ENCODE peak calls at places on chromosome 5, in six cellular contexts. One of them, this sample, is unnamed.

GRCh38 chr5:152717393-152717792 is 312.3 kb upstream of the NMUR2 start:
- DNase-seq in mucosa of descending colon: no peak
- DNase-seq in left ventricle myocardium inferior: no peak
- DNase-seq in HCT116: no peak
- DNase-seq in neural progenitor cell: no peak
- DNase-seq in CD8-positive, alpha-beta memory T cell: no peak
- DNase-seq in this sample: no peak

GRCh38 chr5:137292461-137293025 is 206.6 kb downstream of the SPOCK1 start:
- DNase-seq in neural progenitor cell: no peak
- DNase-seq in left ventricle myocardium inferior: no peak
- DNase-seq in HCT116: no peak
- DNase-seq in CD8-positive, alpha-beta memory T cell: no peak
- DNase-seq in mucosa of descending colon: no peak
- DNase-seq in this sample: no peak

GRCh38 chr5:151966046-151966445 is 41.4 kb upstream of the GLRA1 start:
- DNase-seq in HCT116: no peak
- DNase-seq in CD8-positive, alpha-beta memory T cell: no peak
- DNase-seq in mucosa of descending colon: no peak
- DNase-seq in neural progenitor cell: no peak
- DNase-seq in left ventricle myocardium inferior: no peak
- DNase-seq in this sample: no peak

GRCh38 chr5:162299793-162300192 is 232.2 kb downstream of the GABRG2 start:
- DNase-seq in mucosa of descending colon: no peak
- DNase-seq in HCT116: no peak
- DNase-seq in neural progenitor cell: no peak
- DNase-seq in left ventricle myocardium inferior: no peak
- DNase-seq in CD8-positive, alpha-beta memory T cell: no peak
- DNase-seq in this sample: no peak

GRCh38 chr5:127574852-127575679 is 57.6 kb downstream of the PRRC1 start:
- DNase-seq in HCT116: no peak
- DNase-seq in CD8-positive, alpha-beta memory T cell: no peak
- DNase-seq in left ventricle myocardium inferior: no peak
- DNase-seq in mucosa of descending colon: no peak
- DNase-seq in neural progenitor cell: no peak
- DNase-seq in this sample: no peak

GRCh38 chr5:124025306-124025705 is 513.3 kb downstream of the CSNK1G3 start:
- DNase-seq in neural progenitor cell: peak; percentile 32
- DNase-seq in HCT116: no peak
- DNase-seq in mucosa of descending colon: no peak
- DNase-seq in CD8-positive, alpha-beta memory T cell: no peak
- DNase-seq in left ventricle myocardium inferior: no peak
- DNase-seq in this sample: peak; percentile 54

GRCh38 chr5:97115932-97116331 is 26.5 kb downstream of the LIX1 start:
- DNase-seq in CD8-positive, alpha-beta memory T cell: no peak
- DNase-seq in HCT116: no peak
- DNase-seq in neural progenitor cell: no peak
- DNase-seq in mucosa of descending colon: no peak
- DNase-seq in left ventricle myocardium inferior: peak; percentile 66
- DNase-seq in this sample: no peak

GRCh38 chr5:4113426-4113825 is 517.8 kb downstream of the IRX1 start:
- DNase-seq in left ventricle myocardium inferior: no peak
- DNase-seq in neural progenitor cell: no peak
- DNase-seq in mucosa of descending colon: no peak
- DNase-seq in CD8-positive, alpha-beta memory T cell: no peak
- DNase-seq in HCT116: no peak
- DNase-seq in this sample: no peak

GRCh38 chr5:142863856-142864255 is 93.7 kb downstream of the ARHGAP26 start:
- DNase-seq in CD8-positive, alpha-beta memory T cell: no peak
- DNase-seq in neural progenitor cell: no peak
- DNase-seq in HCT116: no peak
- DNase-seq in mucosa of descending colon: no peak
- DNase-seq in left ventricle myocardium inferior: no peak
- DNase-seq in this sample: no peak

GRCh38 chr5:68313336-68313735 is 97.8 kb downstream of the PIK3R1 start:
- DNase-seq in CD8-positive, alpha-beta memory T cell: no peak
- DNase-seq in mucosa of descending colon: no peak
- DNase-seq in neural progenitor cell: no peak
- DNase-seq in HCT116: no peak
- DNase-seq in left ventricle myocardium inferior: no peak
- DNase-seq in this sample: no peak

GRCh38 chr5:150791536-150791935 is 13.0 kb downstream of the SMIM3 start:
- DNase-seq in mucosa of descending colon: no peak
- DNase-seq in CD8-positive, alpha-beta memory T cell: no peak
- DNase-seq in left ventricle myocardium inferior: no peak
- DNase-seq in neural progenitor cell: no peak
- DNase-seq in HCT116: no peak
- DNase-seq in this sample: no peak

GRCh38 chr5:88837817-88838216 is 45.2 kb downstream of the MEF2C start:
- DNase-seq in mucosa of descending colon: no peak
- DNase-seq in HCT116: no peak
- DNase-seq in left ventricle myocardium inferior: no peak
- DNase-seq in neural progenitor cell: no peak
- DNase-seq in CD8-positive, alpha-beta memory T cell: no peak
- DNase-seq in this sample: no peak

GRCh38 chr5:159412284-159413046 is 82.2 kb upstream of the IL12B start:
- DNase-seq in left ventricle myocardium inferior: no peak
- DNase-seq in mucosa of descending colon: peak; percentile 54
- DNase-seq in CD8-positive, alpha-beta memory T cell: peak; percentile 84
- DNase-seq in HCT116: no peak
- DNase-seq in neural progenitor cell: no peak
- DNase-seq in this sample: no peak

GRCh38 chr5:61010759-61011460 is 65.9 kb downstream of the NDUFAF2 start:
- DNase-seq in neural progenitor cell: peak; percentile 31
- DNase-seq in CD8-positive, alpha-beta memory T cell: no peak
- DNase-seq in HCT116: peak; percentile 23
- DNase-seq in left ventricle myocardium inferior: no peak
- DNase-seq in mucosa of descending colon: no peak
- DNase-seq in this sample: no peak

GRCh38 chr5:115986358-115986757 is 24.1 kb downstream of the LVRN start:
- DNase-seq in left ventricle myocardium inferior: no peak
- DNase-seq in HCT116: no peak
- DNase-seq in CD8-positive, alpha-beta memory T cell: no peak
- DNase-seq in neural progenitor cell: no peak
- DNase-seq in mucosa of descending colon: no peak
- DNase-seq in this sample: no peak

GRCh38 chr5:1156754-1157460 is 44.5 kb upstream of the SLC6A19 start:
- DNase-seq in mucosa of descending colon: no peak
- DNase-seq in left ventricle myocardium inferior: no peak
- DNase-seq in CD8-positive, alpha-beta memory T cell: peak; percentile 25
- DNase-seq in HCT116: no peak
- DNase-seq in neural progenitor cell: no peak
- DNase-seq in this sample: no peak

GRCh38 chr5:144189800-144190429 is 19.2 kb downstream of the KCTD16 start:
- DNase-seq in CD8-positive, alpha-beta memory T cell: peak; percentile 92
- DNase-seq in HCT116: no peak
- DNase-seq in neural progenitor cell: no peak
- DNase-seq in left ventricle myocardium inferior: no peak
- DNase-seq in mucosa of descending colon: peak; percentile 51
- DNase-seq in this sample: no peak

GRCh38 chr5:132065351-132065937 is 5.0 kb downstream of the IL3 start:
- DNase-seq in left ventricle myocardium inferior: peak; percentile 48
- DNase-seq in neural progenitor cell: peak; percentile 79
- DNase-seq in mucosa of descending colon: no peak
- DNase-seq in CD8-positive, alpha-beta memory T cell: peak; percentile 68
- DNase-seq in HCT116: peak; percentile 60
- DNase-seq in this sample: peak; percentile 66

GRCh38 chr5:27328480-27328879 is 290.1 kb upstream of the CDH9 start:
- DNase-seq in HCT116: no peak
- DNase-seq in left ventricle myocardium inferior: no peak
- DNase-seq in CD8-positive, alpha-beta memory T cell: no peak
- DNase-seq in neural progenitor cell: no peak
- DNase-seq in mucosa of descending colon: no peak
- DNase-seq in this sample: no peak

GRCh38 chr5:27241564-27242257 is 203.3 kb upstream of the CDH9 start:
- DNase-seq in neural progenitor cell: no peak
- DNase-seq in HCT116: no peak
- DNase-seq in mucosa of descending colon: no peak
- DNase-seq in left ventricle myocardium inferior: no peak
- DNase-seq in CD8-positive, alpha-beta memory T cell: no peak
- DNase-seq in this sample: peak; percentile 91

GRCh38 chr5:6601271-6601670 is 31.6 kb downstream of the NSUN2 start:
- DNase-seq in CD8-positive, alpha-beta memory T cell: no peak
- DNase-seq in HCT116: no peak
- DNase-seq in left ventricle myocardium inferior: no peak
- DNase-seq in neural progenitor cell: no peak
- DNase-seq in mucosa of descending colon: no peak
- DNase-seq in this sample: no peak

GRCh38 chr5:126624534-126624933 is 23.8 kb downstream of the PHAX start:
- DNase-seq in CD8-positive, alpha-beta memory T cell: no peak
- DNase-seq in mucosa of descending colon: no peak
- DNase-seq in left ventricle myocardium inferior: no peak
- DNase-seq in HCT116: peak; percentile 73
- DNase-seq in neural progenitor cell: no peak
- DNase-seq in this sample: no peak

GRCh38 chr5:150085191-150085912 is 1.0 kb downstream of the CSF1R start:
- DNase-seq in mucosa of descending colon: no peak
- DNase-seq in left ventricle myocardium inferior: no peak
- DNase-seq in CD8-positive, alpha-beta memory T cell: no peak
- DNase-seq in neural progenitor cell: no peak
- DNase-seq in HCT116: no peak
- DNase-seq in this sample: no peak

GRCh38 chr5:61275841-61276240 is 56.2 kb upstream of the ZSWIM6 start:
- DNase-seq in HCT116: no peak
- DNase-seq in CD8-positive, alpha-beta memory T cell: no peak
- DNase-seq in left ventricle myocardium inferior: peak; percentile 58
- DNase-seq in neural progenitor cell: no peak
- DNase-seq in mucosa of descending colon: peak; percentile 77
- DNase-seq in this sample: no peak

DNA sequence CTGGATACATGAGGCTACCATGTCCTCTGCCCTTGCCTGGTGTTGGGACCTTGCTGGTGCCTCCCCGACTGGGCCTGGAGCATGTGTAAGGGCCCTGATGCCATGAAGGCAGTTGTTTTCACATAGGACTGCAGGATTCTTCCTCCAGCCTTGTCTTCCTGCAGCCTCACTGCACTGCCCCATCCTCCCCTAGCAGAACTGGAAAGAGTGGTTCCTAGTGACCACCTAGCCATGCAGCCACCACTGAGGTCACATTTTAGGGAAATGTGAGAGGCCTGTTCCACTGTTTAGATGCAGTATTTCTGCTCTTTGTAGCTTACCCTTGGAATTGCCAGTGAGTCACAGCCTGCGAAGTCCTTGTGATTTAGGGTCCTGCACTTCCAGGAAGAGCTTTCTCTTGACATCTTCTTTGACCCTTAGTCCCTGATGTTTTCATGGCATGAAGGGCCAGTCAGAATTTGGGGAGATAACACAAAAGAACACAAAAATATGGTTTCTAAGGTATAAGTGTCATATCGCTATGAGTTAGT is 24.2 kb upstream of the TNFAIP8 start:
- DNase-seq in left ventricle myocardium inferior: no peak
- DNase-seq in CD8-positive, alpha-beta memory T cell: no peak
- DNase-seq in neural progenitor cell: no peak
- DNase-seq in mucosa of descending colon: no peak
- DNase-seq in HCT116: no peak
- DNase-seq in this sample: no peak
- H3K4me1 ChIP-seq in left ventricle myocardium inferior: peaks cover 16% of the 10 kb centered on the region
- H3K4me1 ChIP-seq in CD8-positive, alpha-beta memory T cell: peaks cover 98% of the 10 kb centered on the region
- H3K4me1 ChIP-seq in neural progenitor cell: peaks cover 20% of the 10 kb centered on the region
- H3K4me1 ChIP-seq in mucosa of descending colon: peaks cover 19% of the 10 kb centered on the region
- H3K4me1 ChIP-seq in HCT116: no peaks in the 10 kb centered on the region
- H3K4me1 ChIP-seq in this sample: peaks cover 3% of the 10 kb centered on the region

DNA sequence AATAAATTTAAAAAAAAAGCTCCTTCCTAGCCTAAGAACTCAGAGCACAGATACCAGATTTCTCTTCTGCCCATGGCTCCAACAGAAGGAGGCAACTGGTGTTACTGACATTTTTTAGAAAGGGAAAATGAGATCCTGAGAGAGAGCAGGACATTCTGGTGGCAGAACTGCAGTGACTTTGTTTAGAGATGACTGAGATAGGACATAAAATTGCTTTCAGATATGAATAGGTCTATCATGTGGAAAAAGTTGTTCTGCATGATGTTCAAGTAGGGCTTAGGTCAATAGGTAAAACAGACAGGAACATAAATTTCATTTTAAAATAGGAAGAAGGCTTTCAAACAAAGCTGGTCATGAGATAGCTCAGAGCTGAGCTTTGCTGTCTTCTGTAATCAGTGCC is 49.6 kb downstream of the NIPAL4 start:
- DNase-seq in left ventricle myocardium inferior: no peak
- DNase-seq in neural progenitor cell: no peak
- DNase-seq in HCT116: no peak
- DNase-seq in CD8-positive, alpha-beta memory T cell: no peak
- DNase-seq in mucosa of descending colon: no peak
- DNase-seq in this sample: no peak
- H3K36me3 ChIP-seq in left ventricle myocardium inferior: peaks cover 24% of the 10 kb centered on the region
- H3K36me3 ChIP-seq in neural progenitor cell: no peaks in the 10 kb centered on the region
- H3K36me3 ChIP-seq in HCT116: peaks cover 7% of the 10 kb centered on the region
- H3K36me3 ChIP-seq in CD8-positive, alpha-beta memory T cell: peaks cover 5% of the 10 kb centered on the region
- H3K36me3 ChIP-seq in mucosa of descending colon: no peaks in the 10 kb centered on the region
- H3K36me3 ChIP-seq in this sample: no peaks in the 10 kb centered on the region

GRCh38 chr5:78009937-78010527 is 233.9 kb upstream of the TBCA start:
- DNase-seq in HCT116: no peak
- DNase-seq in mucosa of descending colon: no peak
- DNase-seq in left ventricle myocardium inferior: no peak
- DNase-seq in CD8-positive, alpha-beta memory T cell: no peak
- DNase-seq in neural progenitor cell: no peak
- DNase-seq in this sample: no peak
- H3K4me3 ChIP-seq in HCT116: no peak overlapping the region
- H3K4me3 ChIP-seq in mucosa of descending colon: no peak overlapping the region
- H3K4me3 ChIP-seq in left ventricle myocardium inferior: no peak overlapping the region
- H3K4me3 ChIP-seq in CD8-positive, alpha-beta memory T cell: no peak overlapping the region
- H3K4me3 ChIP-seq in neural progenitor cell: no peak overlapping the region
- H3K4me3 ChIP-seq in this sample: no peak overlapping the region

GRCh38 chr5:119339965-119340364 is 15.9 kb upstream of the TNFAIP8 start:
- DNase-seq in HCT116: no peak
- DNase-seq in neural progenitor cell: no peak
- DNase-seq in mucosa of descending colon: no peak
- DNase-seq in CD8-positive, alpha-beta memory T cell: no peak
- DNase-seq in left ventricle myocardium inferior: no peak
- DNase-seq in this sample: no peak

GRCh38 chr5:119336846-119337564 is 18.8 kb upstream of the TNFAIP8 start:
- DNase-seq in CD8-positive, alpha-beta memory T cell: no peak
- DNase-seq in mucosa of descending colon: no peak
- DNase-seq in neural progenitor cell: no peak
- DNase-seq in left ventricle myocardium inferior: no peak
- DNase-seq in HCT116: no peak
- DNase-seq in this sample: no peak

GRCh38 chr5:119340597-119341218 is 15.1 kb upstream of the TNFAIP8 start:
- DNase-seq in mucosa of descending colon: no peak
- DNase-seq in neural progenitor cell: no peak
- DNase-seq in left ventricle myocardium inferior: no peak
- DNase-seq in HCT116: no peak
- DNase-seq in CD8-positive, alpha-beta memory T cell: peak; percentile 77
- DNase-seq in this sample: no peak

GRCh38 chr5:119338326-119338957 is 17.4 kb upstream of the TNFAIP8 start:
- DNase-seq in mucosa of descending colon: no peak
- DNase-seq in CD8-positive, alpha-beta memory T cell: no peak
- DNase-seq in neural progenitor cell: no peak
- DNase-seq in left ventricle myocardium inferior: no peak
- DNase-seq in HCT116: no peak
- DNase-seq in this sample: no peak

DNA sequence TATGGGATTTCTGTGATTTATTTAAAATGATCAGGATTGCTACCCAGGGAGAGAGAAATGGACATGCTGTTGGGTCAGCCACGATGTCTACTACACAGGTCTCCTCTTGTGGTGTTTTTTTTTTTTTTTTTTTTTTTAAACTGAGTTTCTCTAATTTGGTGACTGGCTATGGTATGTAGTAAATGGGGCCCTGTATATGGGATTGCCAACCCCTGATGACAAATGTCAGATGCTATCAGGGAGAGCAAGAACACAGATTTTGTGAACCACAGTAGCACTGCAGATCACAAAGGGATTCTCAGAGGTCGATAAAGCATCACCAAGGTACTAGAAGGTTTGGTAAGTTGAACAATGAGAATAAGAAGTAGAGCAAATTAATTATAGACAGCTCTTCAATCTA is 16.5 kb upstream of the TNFAIP8 start:
- DNase-seq in neural progenitor cell: no peak
- DNase-seq in HCT116: no peak
- DNase-seq in CD8-positive, alpha-beta memory T cell: no peak
- DNase-seq in mucosa of descending colon: no peak
- DNase-seq in left ventricle myocardium inferior: no peak
- DNase-seq in this sample: no peak
- H3K4me1 ChIP-seq in neural progenitor cell: no peaks in the 10 kb centered on the region
- H3K4me1 ChIP-seq in HCT116: no peaks in the 10 kb centered on the region
- H3K4me1 ChIP-seq in CD8-positive, alpha-beta memory T cell: peaks cover 100% of the 10 kb centered on the region
- H3K4me1 ChIP-seq in mucosa of descending colon: peaks cover 13% of the 10 kb centered on the region
- H3K4me1 ChIP-seq in left ventricle myocardium inferior: peaks cover 65% of the 10 kb centered on the region
- H3K4me1 ChIP-seq in this sample: peaks cover 5% of the 10 kb centered on the region

This sample was measured in HAP-1.